ENCODE peak calls at places on chromosome 13, in six cellular contexts. One of them, this sample, is unnamed.

GRCh38 chr13:53260594-53260993 is 232.0 kb downstream of the OLFM4 start:
- DNase-seq in M059J: no peak
- DNase-seq in NCI-H2029 treated with DMSO at 0.1 percent for 48 hours: no peak
- DNase-seq in cardiac fibroblast: no peak
- DNase-seq in cardiac muscle cell: no peak
- DNase-seq in H54: no peak
- DNase-seq in this sample: no peak

GRCh38 chr13:83825676-83826075 is 56.6 kb downstream of the SLITRK1 start:
- DNase-seq in cardiac muscle cell: no peak
- DNase-seq in cardiac fibroblast: no peak
- DNase-seq in H54: no peak
- DNase-seq in M059J: peak
- DNase-seq in NCI-H2029 treated with DMSO at 0.1 percent for 48 hours: no peak
- DNase-seq in this sample: no peak

GRCh38 chr13:112244495-112245177 is 131.5 kb upstream of the SPACA7 start:
- DNase-seq in cardiac muscle cell: no peak
- DNase-seq in M059J: no peak
- DNase-seq in H54: no peak
- DNase-seq in cardiac fibroblast: no peak
- DNase-seq in NCI-H2029 treated with DMSO at 0.1 percent for 48 hours: no peak
- DNase-seq in this sample: no peak

GRCh38 chr13:110415669-110416068 is 108.6 kb downstream of the COL4A2 start:
- DNase-seq in NCI-H2029 treated with DMSO at 0.1 percent for 48 hours: no peak
- DNase-seq in H54: peak
- DNase-seq in M059J: peak
- DNase-seq in cardiac fibroblast: peak
- DNase-seq in cardiac muscle cell: no peak
- DNase-seq in this sample: no peak

GRCh38 chr13:42804244-42804868 is 23.0 kb downstream of the FAM216B start:
- DNase-seq in H54: no peak
- DNase-seq in cardiac muscle cell: peak
- DNase-seq in M059J: no peak
- DNase-seq in cardiac fibroblast: no peak
- DNase-seq in NCI-H2029 treated with DMSO at 0.1 percent for 48 hours: no peak
- DNase-seq in this sample: no peak

GRCh38 chr13:26896986-26897668 is 136.5 kb upstream of the GPR12 start:
- DNase-seq in NCI-H2029 treated with DMSO at 0.1 percent for 48 hours: no peak
- DNase-seq in M059J: no peak
- DNase-seq in H54: no peak
- DNase-seq in cardiac muscle cell: no peak
- DNase-seq in cardiac fibroblast: no peak
- DNase-seq in this sample: no peak

GRCh38 chr13:108435393-108436149 is 166.1 kb downstream of the TNFSF13B start:
- DNase-seq in NCI-H2029 treated with DMSO at 0.1 percent for 48 hours: no peak
- DNase-seq in M059J: no peak
- DNase-seq in cardiac fibroblast: no peak
- DNase-seq in cardiac muscle cell: no peak
- DNase-seq in H54: no peak
- DNase-seq in this sample: no peak

GRCh38 chr13:94464771-94465170 is 14.7 kb downstream of the DCT start:
- DNase-seq in H54: no peak
- DNase-seq in cardiac muscle cell: no peak
- DNase-seq in cardiac fibroblast: no peak
- DNase-seq in M059J: no peak
- DNase-seq in NCI-H2029 treated with DMSO at 0.1 percent for 48 hours: no peak
- DNase-seq in this sample: no peak

GRCh38 chr13:60514891-60515290 is 117.9 kb downstream of the TDRD3 start:
- DNase-seq in cardiac fibroblast: no peak
- DNase-seq in H54: no peak
- DNase-seq in M059J: no peak
- DNase-seq in NCI-H2029 treated with DMSO at 0.1 percent for 48 hours: no peak
- DNase-seq in cardiac muscle cell: no peak
- DNase-seq in this sample: no peak

GRCh38 chr13:113001251-113002140 is 32.5 kb downstream of the MCF2L start:
- DNase-seq in M059J: peak
- DNase-seq in cardiac fibroblast: no peak
- DNase-seq in NCI-H2029 treated with DMSO at 0.1 percent for 48 hours: no peak
- DNase-seq in cardiac muscle cell: peak
- DNase-seq in H54: no peak
- DNase-seq in this sample: peak

GRCh38 chr13:44306401-44307192 is 67.0 kb upstream of the SERP2 start:
- DNase-seq in cardiac fibroblast: peak
- DNase-seq in NCI-H2029 treated with DMSO at 0.1 percent for 48 hours: peak
- DNase-seq in M059J: peak
- DNase-seq in H54: peak
- DNase-seq in cardiac muscle cell: peak
- DNase-seq in this sample: no peak

GRCh38 chr13:23020246-23020843 is 160.4 kb upstream of the SGCG start:
- DNase-seq in cardiac fibroblast: peak
- DNase-seq in H54: no peak
- DNase-seq in cardiac muscle cell: peak
- DNase-seq in M059J: peak
- DNase-seq in NCI-H2029 treated with DMSO at 0.1 percent for 48 hours: peak
- DNase-seq in this sample: no peak

GRCh38 chr13:101115762-101116161 is 300.5 kb downstream of the NALCN start:
- DNase-seq in H54: no peak
- DNase-seq in cardiac muscle cell: no peak
- DNase-seq in cardiac fibroblast: peak
- DNase-seq in M059J: no peak
- DNase-seq in NCI-H2029 treated with DMSO at 0.1 percent for 48 hours: no peak
- DNase-seq in this sample: no peak

GRCh38 chr13:24053505-24054251 is 106.8 kb upstream of the SPATA13 start:
- DNase-seq in cardiac muscle cell: peak
- DNase-seq in NCI-H2029 treated with DMSO at 0.1 percent for 48 hours: peak
- DNase-seq in H54: peak
- DNase-seq in cardiac fibroblast: peak
- DNase-seq in M059J: peak
- DNase-seq in this sample: no peak

GRCh38 chr13:26379831-26380230 is 125.9 kb downstream of the CDK8 start:
- DNase-seq in H54: no peak
- DNase-seq in NCI-H2029 treated with DMSO at 0.1 percent for 48 hours: no peak
- DNase-seq in cardiac muscle cell: no peak
- DNase-seq in cardiac fibroblast: no peak
- DNase-seq in M059J: no peak
- DNase-seq in this sample: no peak

GRCh38 chr13:99442273-99442895 is 58.9 kb upstream of the TM9SF2 start:
- DNase-seq in M059J: peak
- DNase-seq in cardiac muscle cell: peak
- DNase-seq in NCI-H2029 treated with DMSO at 0.1 percent for 48 hours: peak
- DNase-seq in H54: no peak
- DNase-seq in cardiac fibroblast: peak
- DNase-seq in this sample: peak

GRCh38 chr13:50809133-50810090 is 34.1 kb downstream of the DLEU7 start:
- DNase-seq in M059J: peak
- DNase-seq in NCI-H2029 treated with DMSO at 0.1 percent for 48 hours: no peak
- DNase-seq in cardiac fibroblast: no peak
- DNase-seq in H54: no peak
- DNase-seq in cardiac muscle cell: no peak
- DNase-seq in this sample: no peak

GRCh38 chr13:73109288-73109899 is 50.6 kb downstream of the KLF5 start:
- DNase-seq in cardiac muscle cell: no peak
- DNase-seq in NCI-H2029 treated with DMSO at 0.1 percent for 48 hours: no peak
- DNase-seq in M059J: no peak
- DNase-seq in cardiac fibroblast: no peak
- DNase-seq in H54: no peak
- DNase-seq in this sample: no peak

GRCh38 chr13:66967825-66968597 is 262.1 kb downstream of the PCDH9 start:
- DNase-seq in NCI-H2029 treated with DMSO at 0.1 percent for 48 hours: no peak
- DNase-seq in cardiac fibroblast: peak
- DNase-seq in cardiac muscle cell: no peak
- DNase-seq in H54: no peak
- DNase-seq in M059J: no peak
- DNase-seq in this sample: no peak

GRCh38 chr13:55298201-55298600 is 1842.5 kb upstream of the PRR20A start:
- DNase-seq in NCI-H2029 treated with DMSO at 0.1 percent for 48 hours: no peak
- DNase-seq in M059J: no peak
- DNase-seq in H54: no peak
- DNase-seq in cardiac fibroblast: no peak
- DNase-seq in cardiac muscle cell: no peak
- DNase-seq in this sample: no peak

GRCh38 chr13:86856996-86857395 is 814.2 kb upstream of the SLITRK5 start:
- DNase-seq in H54: peak
- DNase-seq in cardiac muscle cell: no peak
- DNase-seq in M059J: peak
- DNase-seq in cardiac fibroblast: no peak
- DNase-seq in NCI-H2029 treated with DMSO at 0.1 percent for 48 hours: no peak
- DNase-seq in this sample: no peak